ENCODE peak calls at places on chromosome 9, in nine cellular contexts. E, G, Z, Y, H, A, C, W and R are unnamed samples.

GRCh38 chr9:131698715-131699053 is 41.2 kb downstream of the RAPGEF1 start:
- DNase-seq in E (no peak), G (no peak), Z (no peak), Y (no peak), H (no peak), A (no peak), C (no peak), W (no peak), R (no peak)

GRCh38 chr9:90953200-90953599 is 151.6 kb downstream of the SYK start:
- DNase-seq in E (no peak), G (no peak), Z (no peak), Y (no peak), H (no peak), A (no peak), C (no peak), W (no peak), R (no peak)

GRCh38 chr9:96654450-96655197 is 493 bp downstream of the PRXL2C start:
- DNase-seq in E (peak), G (no peak), Z (peak), Y (peak), H (peak), A (peak), C (peak), W (peak), R (peak)

GRCh38 chr9:34574632-34575031 is 14.9 kb downstream of the CNTFR start:
- DNase-seq in E (no peak), G (no peak), Z (no peak), Y (no peak), H (no peak), A (no peak), C (no peak), W (no peak), R (no peak)

GRCh38 chr9:137506702-137507171 is 43.5 kb downstream of the PNPLA7 start:
- DNase-seq in E (no peak), G (no peak), Z (peak), Y (no peak), H (peak), A (peak), C (no peak), W (no peak), R (no peak)

GRCh38 chr9:69012690-69013403 is 1.1 kb downstream of the PRKACG start:
- DNase-seq in E (no peak), G (no peak), Z (no peak), Y (no peak), H (no peak), A (no peak), C (no peak), W (no peak), R (no peak)

GRCh38 chr9:126068534-126069230 is 257.9 kb upstream of the MVB12B start:
- DNase-seq in E (no peak), G (no peak), Z (no peak), Y (no peak), H (no peak), A (no peak), C (no peak), W (no peak), R (no peak)

GRCh38 chr9:3509926-3510325 is 15.9 kb downstream of the RFX3 start:
- DNase-seq in E (no peak), G (no peak), Z (no peak), Y (no peak), H (no peak), A (no peak), C (no peak), W (no peak), R (no peak)

GRCh38 chr9:96289392-96289791 is 12.6 kb downstream of the HSD17B3 start:
- DNase-seq in E (no peak), G (no peak), Z (no peak), Y (no peak), H (no peak), A (no peak), C (no peak), W (no peak), R (no peak)

GRCh38 chr9:103997861-103998370 is 96.2 kb upstream of the SMC2 start:
- DNase-seq in E (peak), G (no peak), Z (no peak), Y (no peak), H (no peak), A (no peak), C (no peak), W (no peak), R (no peak)

GRCh38 chr9:76618762-76619161 is 145.5 kb upstream of the PCA3 start:
- DNase-seq in E (no peak), G (no peak), Z (no peak), Y (no peak), H (no peak), A (peak), C (no peak), W (no peak), R (no peak)

GRCh38 chr9:34343090-34343489 is 13.7 kb downstream of the NUDT2 start:
- DNase-seq in E (no peak), G (no peak), Z (no peak), Y (no peak), H (no peak), A (no peak), C (peak), W (no peak), R (peak)

GRCh38 chr9:33288235-33288634 is 2.1 kb upstream of the NFX1 start:
- DNase-seq in E (no peak), G (no peak), Z (no peak), Y (no peak), H (no peak), A (no peak), C (no peak), W (no peak), R (no peak)

GRCh38 chr9:133752739-133753446 is 14.7 kb upstream of the SARDH start:
- DNase-seq in E (no peak), G (no peak), Z (no peak), Y (no peak), H (no peak), A (no peak), C (no peak), W (no peak), R (no peak)